ENCODE peak calls at places on chromosomes 7 and 10, in five cellular contexts. R is pancreas, C is cardiac muscle cell, K is lower lobe of right lung, Q is HCT116. W is an unnamed sample.

GRCh38 chr10:72729528-72729927 is 37.6 kb downstream of the MCU start:
- DNase-seq in R (no peak), C (no peak), K (no peak), Q (no peak), W (no peak)

GRCh38 chr10:93028881-93029280 is 31.7 kb upstream of the CYP26C1 start:
- DNase-seq in R (no peak), C (no peak), K (no peak), Q (peak; percentile 16), W (peak; percentile 52)

GRCh38 chr10:93436577-93436976 is 45.6 kb downstream of the MYOF start:
- DNase-seq in R (no peak), C (no peak), K (no peak), Q (no peak), W (no peak)

GRCh38 chr10:30694492-30695228 is 65.1 kb upstream of the LYZL2 start:
- DNase-seq in R (no peak), C (no peak), K (no peak), Q (no peak), W (no peak)

GRCh38 chr7:106065560-106066500 is 46.3 kb downstream of the SYPL1 start:
- DNase-seq in R (no peak), C (no peak), K (no peak), Q (no peak), W (no peak)

GRCh38 chr10:4129866-4130455 is 345.0 kb upstream of the KLF6 start:
- DNase-seq in R (no peak), C (no peak), K (no peak), Q (no peak), W (no peak)

GRCh38 chr7:138919912-138920311 is 61.3 kb downstream of the KIAA1549 start:
- DNase-seq in R (no peak), C (no peak), K (no peak), Q (no peak), W (no peak)

GRCh38 chr10:88117869-88118632 is 254.6 kb downstream of the PTEN start:
- DNase-seq in R (no peak), C (peak; percentile 45), K (no peak), Q (peak; percentile 10), W (no peak)

GRCh38 chr10:119270893-119271361 is 63.6 kb downstream of the GRK5 start:
- DNase-seq in R (peak; percentile 54), C (no peak), K (peak; percentile 92), Q (peak; percentile 41), W (peak; percentile 82)

GRCh38 chr7:76364198-76364584 is 5.4 kb upstream of the YWHAG start:
- DNase-seq in R (no peak), C (no peak), K (no peak), Q (no peak), W (no peak)

GRCh38 chr7:391411-391951 is 101.5 kb downstream of the FOXL3 start:
- DNase-seq in R (peak; percentile 7), C (no peak), K (peak; percentile 44), Q (no peak), W (peak; percentile 36)

GRCh38 chr7:84637568-84638338 is 443.2 kb upstream of the SEMA3A start:
- DNase-seq in R (no peak), C (peak; percentile 48), K (no peak), Q (no peak), W (peak; percentile 73)

GRCh38 chr7:1951600-1951999 is 281.1 kb downstream of the MAD1L1 start:
- DNase-seq in R (no peak), C (no peak), K (peak; percentile 35), Q (no peak), W (no peak)

GRCh38 chr7:100893318-100893895 is 2.3 kb downstream of the ACHE start:
- DNase-seq in R (no peak), C (no peak), K (no peak), Q (no peak), W (no peak)

GRCh38 chr7:28354601-28355062 is 57.7 kb upstream of the CREB5 start:
- DNase-seq in R (peak; percentile 92), C (no peak), K (no peak), Q (no peak), W (no peak)

GRCh38 chr10:84367256-84367655 is 38.9 kb downstream of the CCSER2 start:
- DNase-seq in R (no peak), C (no peak), K (no peak), Q (no peak), W (no peak)

GRCh38 chr10:23171232-23171876 is 20.8 kb upstream of the PTF1A start:
- DNase-seq in R (peak; percentile 66), C (peak; percentile 84), K (no peak), Q (no peak), W (no peak)

GRCh38 chr7:82964150-82964882 is 198.4 kb downstream of the PCLO start:
- DNase-seq in R (no peak), C (peak; percentile 5), K (no peak), Q (no peak), W (no peak)

GRCh38 chr10:100346765-100347567 is at the start of gene SCD:
- DNase-seq in R (peak; percentile 59), C (peak; percentile 97), K (peak; percentile 93), Q (peak; percentile 89), W (peak; percentile 86)

GRCh38 chr7:107208046-107208458 is 39.2 kb downstream of the HBP1 start:
- DNase-seq in R (no peak), C (no peak), K (no peak), Q (no peak), W (no peak)

GRCh38 chr10:5283305-5284158 is 81.2 kb upstream of the UCN3 start:
- DNase-seq in R (peak; percentile 77), C (peak; percentile 61), K (peak; percentile 69), Q (peak; percentile 55), W (peak; percentile 54)

GRCh38 chr10:7035111-7035761 is 375.6 kb downstream of the SFMBT2 start:
- DNase-seq in R (no peak), C (no peak), K (no peak), Q (no peak), W (no peak)

GRCh38 chr10:88091490-88092061 is 228.2 kb downstream of the PTEN start:
- DNase-seq in R (no peak), C (no peak), K (peak; percentile 52), Q (no peak), W (no peak)

GRCh38 chr7:73941836-73942551 is 81.0 kb downstream of the TMEM270 start:
- DNase-seq in R (no peak), C (no peak), K (no peak), Q (no peak), W (peak; percentile 52)

GRCh38 chr10:5512881-5513698 is 11.7 kb upstream of the CALML3 start:
- DNase-seq in R (no peak), C (no peak), K (no peak), Q (no peak), W (no peak)

DNA sequence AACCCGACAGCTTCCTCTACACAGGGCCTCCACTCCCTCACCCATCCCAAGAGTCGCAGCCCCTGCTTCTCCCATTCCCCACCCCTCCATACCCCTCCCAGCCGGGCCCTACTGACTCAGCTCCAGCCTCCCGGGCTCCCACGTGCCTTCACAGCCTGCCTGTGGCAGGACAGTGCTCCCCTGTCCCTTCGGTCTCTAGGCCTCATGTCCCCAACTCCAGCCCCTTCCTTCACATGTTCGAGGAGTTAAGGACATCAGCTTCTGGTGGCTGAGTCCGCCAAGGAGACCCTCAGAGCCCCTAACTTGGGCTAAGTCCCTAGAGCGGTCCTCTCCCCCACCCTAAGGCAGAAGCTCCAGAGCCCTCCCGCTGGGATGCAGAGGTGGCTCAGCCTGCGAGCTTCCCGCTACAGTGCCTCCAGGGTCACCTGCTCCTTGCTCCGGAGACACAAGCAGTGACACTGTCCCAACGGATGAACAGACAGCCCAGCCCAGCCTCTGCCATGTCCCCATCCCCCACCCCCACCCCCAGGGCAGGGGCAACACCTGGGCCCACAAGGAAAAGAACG is 800 bp downstream of the SMARCD3 start:
- DNase-seq in R (peak; percentile 34), C (peak; percentile 42), K (peak; percentile 46), Q (no peak), W (no peak)
- H3K27ac ChIP-seq in R (peak overlapping the region; percentile 80), C (peak overlapping the region; percentile 99), K (peak overlapping the region; percentile 89), Q (peak overlapping the region; percentile 79), W (no peak overlapping the region)

GRCh38 chr7:116630932-116631449 is 41.0 kb upstream of the MET start:
- DNase-seq in R (peak; percentile 91), C (no peak), K (peak; percentile 69), Q (peak; percentile 96), W (no peak)
- H3K27ac ChIP-seq in R (peak overlapping the region; percentile 59), C (no peak overlapping the region), K (no peak overlapping the region), Q (peak overlapping the region; percentile 38), W (no peak overlapping the region)

DNA sequence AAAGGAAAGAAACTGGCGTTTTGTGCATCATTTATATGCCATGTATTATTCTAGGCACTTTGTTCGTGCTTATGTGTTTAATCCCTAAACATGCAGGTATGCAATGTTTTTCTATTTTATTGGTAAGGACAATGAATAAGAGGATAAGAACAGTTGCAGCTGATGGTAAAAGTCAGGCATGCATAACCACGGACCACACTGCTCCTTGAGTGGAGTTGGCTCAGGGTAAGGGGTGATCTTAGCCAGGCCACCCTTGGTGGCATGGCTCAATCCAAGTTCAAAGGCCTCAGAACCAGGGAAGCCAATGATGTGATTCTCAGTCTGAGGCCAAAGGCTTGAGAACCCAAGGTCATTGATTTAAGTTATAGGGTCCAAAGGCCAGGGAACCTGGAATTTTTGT is 1068.1 kb downstream of the NRG3 start:
- DNase-seq in R (no peak), C (no peak), K (no peak), Q (no peak), W (no peak)
- H3K27ac ChIP-seq in R (no peak overlapping the region), C (no peak overlapping the region), K (no peak overlapping the region), Q (no peak overlapping the region), W (no peak overlapping the region)

GRCh38 chr10:74234569-74234968 is 83.5 kb downstream of the ADK start:
- DNase-seq in R (no peak), C (no peak), K (no peak), Q (no peak), W (no peak)
- H3K27ac ChIP-seq in R (no peak overlapping the region), C (no peak overlapping the region), K (no peak overlapping the region), Q (no peak overlapping the region), W (no peak overlapping the region)

DNA sequence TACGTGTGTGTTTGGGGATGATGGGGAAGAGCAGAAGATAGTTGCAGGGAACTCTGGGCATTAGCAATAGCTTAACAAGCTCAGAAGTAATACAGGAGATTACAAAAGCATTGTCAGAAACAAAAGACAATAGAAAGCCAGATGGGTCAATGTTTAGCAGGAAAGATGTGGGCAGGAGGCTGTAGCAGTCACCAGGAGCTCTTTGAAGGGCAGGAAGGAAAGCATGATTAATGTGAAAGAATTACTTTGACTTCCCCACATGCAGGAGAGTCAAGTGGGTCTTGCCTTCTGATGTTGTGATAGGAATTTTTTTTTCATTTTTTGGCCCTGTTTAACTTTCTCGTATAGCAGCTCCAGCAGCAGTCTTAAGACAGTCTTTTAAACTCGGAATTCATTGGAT is 6.0 kb upstream of the SMNDC1 start:
- DNase-seq in R (no peak), C (no peak), K (no peak), Q (no peak), W (no peak)
- H3K27ac ChIP-seq in R (no peak overlapping the region), C (no peak overlapping the region), K (no peak overlapping the region), Q (no peak overlapping the region), W (no peak overlapping the region)

DNA sequence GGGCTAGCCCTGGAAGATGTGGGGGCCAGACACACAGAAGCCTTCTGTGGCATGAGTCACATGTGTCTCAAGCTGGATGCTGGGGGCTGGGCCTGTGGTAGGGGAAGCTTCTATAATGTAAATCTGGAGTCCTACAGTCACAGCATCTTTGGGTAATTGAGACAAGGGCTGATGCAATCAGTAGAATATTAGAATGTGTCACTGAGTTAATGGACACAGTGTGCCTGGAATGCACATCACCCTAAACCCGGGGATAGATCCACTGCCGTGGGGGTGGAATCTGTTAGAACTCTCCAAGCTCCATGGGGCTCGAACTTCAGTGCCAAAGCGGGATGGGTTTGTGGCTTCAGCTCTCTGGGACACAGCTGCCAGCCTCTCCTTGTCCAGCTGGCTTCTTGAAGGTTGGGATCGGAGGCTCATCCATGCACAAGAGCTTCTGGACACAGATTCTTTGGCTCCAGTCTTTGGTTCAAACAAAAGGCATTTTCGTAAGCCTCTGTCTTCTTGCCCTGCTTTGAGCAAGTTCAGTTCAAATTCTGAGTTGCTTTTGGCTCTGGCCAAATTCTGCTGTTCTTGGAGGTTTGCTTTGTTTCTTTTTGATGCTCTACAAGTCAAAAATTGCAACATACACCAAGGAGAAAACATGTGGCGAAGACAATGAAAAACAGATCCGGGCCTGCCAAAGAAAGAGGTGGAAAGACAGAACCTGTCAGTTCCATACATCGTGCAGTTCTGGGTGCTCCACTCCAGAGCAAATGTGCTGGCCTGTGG is 194.8 kb upstream of the ZNF32 start:
- DNase-seq in R (no peak), C (no peak), K (no peak), Q (no peak), W (peak; percentile 37)
- H3K27ac ChIP-seq in R (no peak overlapping the region), C (no peak overlapping the region), K (no peak overlapping the region), Q (no peak overlapping the region), W (no peak overlapping the region)